ENCODE peak calls at places on chromosomes 11 and 22, in nine cellular contexts. O, W, V, K, D, T, C, J and Y are unnamed samples.

GRCh38 chr22:45314054-45314721 is 4.5 kb downstream of the FAM118A start:
- DNase-seq in O (no peak), W (peak; percentile 25), V (no peak), K (no peak), D (no peak), T (no peak), C (no peak), J (no peak), Y (no peak)

GRCh38 chr11:15867886-15868285 is 488.5 kb downstream of the SOX6 start:
- DNase-seq in O (no peak), W (no peak), V (no peak), K (no peak), D (no peak), T (no peak), C (no peak), J (no peak), Y (no peak)

GRCh38 chr11:2775626-2776350 is 76.0 kb upstream of the KCNQ1OT1 start:
- DNase-seq in O (no peak), W (no peak), V (no peak), K (no peak), D (no peak), T (no peak), C (no peak), J (no peak), Y (no peak)

GRCh38 chr11:69636512-69636866 is 4.5 kb upstream of the CCND1 start:
- DNase-seq in O (no peak), W (no peak), V (peak; percentile 39), K (peak; percentile 91), D (peak; percentile 51), T (no peak), C (no peak), J (no peak), Y (peak; percentile 31)

GRCh38 chr11:123549901-123550619 is 104.4 kb downstream of the SCN3B start:
- DNase-seq in O (no peak), W (no peak), V (no peak), K (peak; percentile 22), D (no peak), T (no peak), C (no peak), J (no peak), Y (no peak)

GRCh38 chr11:67272327-67273259 is 6.3 kb downstream of the GRK2 start:
- DNase-seq in O (no peak), W (no peak), V (peak; percentile 60), K (no peak), D (no peak), T (no peak), C (no peak), J (no peak), Y (no peak)

GRCh38 chr11:10109836-10110235 is 184.2 kb downstream of the SBF2 start:
- DNase-seq in O (no peak), W (no peak), V (no peak), K (peak; percentile 34), D (no peak), T (no peak), C (no peak), J (no peak), Y (no peak)

GRCh38 chr11:1205121-1205986 is 17.5 kb upstream of the MUC5B start:
- DNase-seq in O (no peak), W (no peak), V (no peak), K (no peak), D (no peak), T (no peak), C (no peak), J (no peak), Y (no peak)

GRCh38 chr11:69008774-69009440 is 4.1 kb downstream of the MRGPRF start:
- DNase-seq in O (peak; percentile 37), W (no peak), V (no peak), K (peak; percentile 93), D (no peak), T (no peak), C (no peak), J (no peak), Y (no peak)

GRCh38 chr11:11946878-11947277 is 61.5 kb downstream of the DKK3 start:
- DNase-seq in O (no peak), W (no peak), V (no peak), K (no peak), D (no peak), T (no peak), C (no peak), J (no peak), Y (no peak)

GRCh38 chr11:125257185-125257584 is 92.6 kb downstream of the PKNOX2 start:
- DNase-seq in O (peak; percentile 41), W (no peak), V (no peak), K (no peak), D (no peak), T (no peak), C (no peak), J (no peak), Y (no peak)